ENCODE peak calls at places on chromosome 2, in nine cellular contexts. One of them, this sample, is unnamed.

GRCh38 chr2:98730053-98730850 is 680 bp downstream of the MGAT4A start:
- DNase-seq in mucosa of descending colon: peak
- DNase-seq in mesendoderm: peak
- DNase-seq in fibroblast of mammary gland: no peak
- DNase-seq in GM23338: peak
- DNase-seq in Daoy: peak
- DNase-seq in activated naive CD8-positive, alpha-beta T cell treated with anti-CD3 and anti-CD28 coated beads, Interleukin-2, amount 10 ng/mL, durations not matched to agents 7 days and 5 days: peak
- DNase-seq in endodermal cell: peak
- DNase-seq in pons: peak
- DNase-seq in this sample: peak

GRCh38 chr2:235098273-235098672 is 146.5 kb downstream of the SH3BP4 start:
- DNase-seq in mucosa of descending colon: no peak
- DNase-seq in mesendoderm: no peak
- DNase-seq in fibroblast of mammary gland: no peak
- DNase-seq in GM23338: peak
- DNase-seq in Daoy: no peak
- DNase-seq in activated naive CD8-positive, alpha-beta T cell treated with anti-CD3 and anti-CD28 coated beads, Interleukin-2, amount 10 ng/mL, durations not matched to agents 7 days and 5 days: no peak
- DNase-seq in endodermal cell: no peak
- DNase-seq in pons: no peak
- DNase-seq in this sample: no peak

GRCh38 chr2:202035941-202036372 is 2.3 kb downstream of the FZD7 start:
- DNase-seq in mucosa of descending colon: peak
- DNase-seq in mesendoderm: peak
- DNase-seq in fibroblast of mammary gland: peak
- DNase-seq in GM23338: no peak
- DNase-seq in Daoy: no peak
- DNase-seq in activated naive CD8-positive, alpha-beta T cell treated with anti-CD3 and anti-CD28 coated beads, Interleukin-2, amount 10 ng/mL, durations not matched to agents 7 days and 5 days: no peak
- DNase-seq in endodermal cell: peak
- DNase-seq in pons: no peak
- DNase-seq in this sample: no peak

GRCh38 chr2:61689526-61689925 is 151.4 kb upstream of the XPO1 start:
- DNase-seq in mucosa of descending colon: no peak
- DNase-seq in mesendoderm: no peak
- DNase-seq in fibroblast of mammary gland: peak
- DNase-seq in GM23338: no peak
- DNase-seq in Daoy: no peak
- DNase-seq in activated naive CD8-positive, alpha-beta T cell treated with anti-CD3 and anti-CD28 coated beads, Interleukin-2, amount 10 ng/mL, durations not matched to agents 7 days and 5 days: no peak
- DNase-seq in endodermal cell: no peak
- DNase-seq in pons: no peak
- DNase-seq in this sample: no peak

GRCh38 chr2:219171231-219171651 is 1.4 kb upstream of the SLC23A3 start:
- DNase-seq in mucosa of descending colon: no peak
- DNase-seq in mesendoderm: peak
- DNase-seq in fibroblast of mammary gland: peak
- DNase-seq in GM23338: peak
- DNase-seq in Daoy: peak
- DNase-seq in activated naive CD8-positive, alpha-beta T cell treated with anti-CD3 and anti-CD28 coated beads, Interleukin-2, amount 10 ng/mL, durations not matched to agents 7 days and 5 days: no peak
- DNase-seq in endodermal cell: peak
- DNase-seq in pons: peak
- DNase-seq in this sample: no peak

GRCh38 chr2:47267389-47268086 is 112.4 kb upstream of the STPG4 start:
- DNase-seq in mucosa of descending colon: no peak
- DNase-seq in mesendoderm: no peak
- DNase-seq in fibroblast of mammary gland: no peak
- DNase-seq in GM23338: no peak
- DNase-seq in Daoy: no peak
- DNase-seq in activated naive CD8-positive, alpha-beta T cell treated with anti-CD3 and anti-CD28 coated beads, Interleukin-2, amount 10 ng/mL, durations not matched to agents 7 days and 5 days: no peak
- DNase-seq in endodermal cell: peak
- DNase-seq in pons: no peak
- DNase-seq in this sample: no peak

GRCh38 chr2:172437419-172438063 is 10.2 kb downstream of the ITGA6 start:
- DNase-seq in mucosa of descending colon: no peak
- DNase-seq in mesendoderm: no peak
- DNase-seq in fibroblast of mammary gland: no peak
- DNase-seq in GM23338: no peak
- DNase-seq in Daoy: no peak
- DNase-seq in activated naive CD8-positive, alpha-beta T cell treated with anti-CD3 and anti-CD28 coated beads, Interleukin-2, amount 10 ng/mL, durations not matched to agents 7 days and 5 days: peak
- DNase-seq in endodermal cell: no peak
- DNase-seq in pons: peak
- DNase-seq in this sample: no peak

GRCh38 chr2:24015562-24016375 is 5.9 kb downstream of the MFSD2B start:
- DNase-seq in mucosa of descending colon: no peak
- DNase-seq in mesendoderm: no peak
- DNase-seq in fibroblast of mammary gland: peak
- DNase-seq in GM23338: peak
- DNase-seq in Daoy: peak
- DNase-seq in activated naive CD8-positive, alpha-beta T cell treated with anti-CD3 and anti-CD28 coated beads, Interleukin-2, amount 10 ng/mL, durations not matched to agents 7 days and 5 days: no peak
- DNase-seq in endodermal cell: peak
- DNase-seq in pons: no peak
- DNase-seq in this sample: no peak

GRCh38 chr2:55865095-55865835 is 58.3 kb downstream of the EFEMP1 start:
- DNase-seq in mucosa of descending colon: no peak
- DNase-seq in mesendoderm: no peak
- DNase-seq in fibroblast of mammary gland: peak
- DNase-seq in GM23338: no peak
- DNase-seq in Daoy: no peak
- DNase-seq in activated naive CD8-positive, alpha-beta T cell treated with anti-CD3 and anti-CD28 coated beads, Interleukin-2, amount 10 ng/mL, durations not matched to agents 7 days and 5 days: no peak
- DNase-seq in endodermal cell: no peak
- DNase-seq in pons: no peak
- DNase-seq in this sample: no peak

GRCh38 chr2:117470311-117471095 is 344.0 kb upstream of the DDX18 start:
- DNase-seq in mucosa of descending colon: peak
- DNase-seq in mesendoderm: peak
- DNase-seq in fibroblast of mammary gland: peak
- DNase-seq in GM23338: peak
- DNase-seq in Daoy: no peak
- DNase-seq in activated naive CD8-positive, alpha-beta T cell treated with anti-CD3 and anti-CD28 coated beads, Interleukin-2, amount 10 ng/mL, durations not matched to agents 7 days and 5 days: peak
- DNase-seq in endodermal cell: peak
- DNase-seq in pons: peak
- DNase-seq in this sample: no peak

GRCh38 chr2:239862613-239863012 is 162.5 kb downstream of the NDUFA10 start:
- DNase-seq in mucosa of descending colon: no peak
- DNase-seq in mesendoderm: no peak
- DNase-seq in fibroblast of mammary gland: no peak
- DNase-seq in GM23338: no peak
- DNase-seq in Daoy: no peak
- DNase-seq in activated naive CD8-positive, alpha-beta T cell treated with anti-CD3 and anti-CD28 coated beads, Interleukin-2, amount 10 ng/mL, durations not matched to agents 7 days and 5 days: no peak
- DNase-seq in endodermal cell: peak
- DNase-seq in pons: no peak
- DNase-seq in this sample: no peak

GRCh38 chr2:98085649-98086048 is 1.3 kb upstream of the VWA3B start:
- DNase-seq in mucosa of descending colon: peak
- DNase-seq in mesendoderm: no peak
- DNase-seq in fibroblast of mammary gland: no peak
- DNase-seq in GM23338: no peak
- DNase-seq in Daoy: no peak
- DNase-seq in activated naive CD8-positive, alpha-beta T cell treated with anti-CD3 and anti-CD28 coated beads, Interleukin-2, amount 10 ng/mL, durations not matched to agents 7 days and 5 days: no peak
- DNase-seq in endodermal cell: no peak
- DNase-seq in pons: no peak
- DNase-seq in this sample: no peak

GRCh38 chr2:169397697-169398096 is 35.4 kb upstream of the LRP2 start:
- DNase-seq in mucosa of descending colon: no peak
- DNase-seq in mesendoderm: peak
- DNase-seq in fibroblast of mammary gland: peak
- DNase-seq in GM23338: peak
- DNase-seq in Daoy: peak
- DNase-seq in activated naive CD8-positive, alpha-beta T cell treated with anti-CD3 and anti-CD28 coated beads, Interleukin-2, amount 10 ng/mL, durations not matched to agents 7 days and 5 days: no peak
- DNase-seq in endodermal cell: no peak
- DNase-seq in pons: peak
- DNase-seq in this sample: no peak

GRCh38 chr2:14454102-14454676 is 178.3 kb upstream of the LRATD1 start:
- DNase-seq in mucosa of descending colon: no peak
- DNase-seq in mesendoderm: peak
- DNase-seq in fibroblast of mammary gland: no peak
- DNase-seq in GM23338: no peak
- DNase-seq in Daoy: no peak
- DNase-seq in activated naive CD8-positive, alpha-beta T cell treated with anti-CD3 and anti-CD28 coated beads, Interleukin-2, amount 10 ng/mL, durations not matched to agents 7 days and 5 days: no peak
- DNase-seq in endodermal cell: peak
- DNase-seq in pons: no peak
- DNase-seq in this sample: no peak

GRCh38 chr2:28406276-28407096 is 13.8 kb downstream of the FOSL2 start:
- DNase-seq in mucosa of descending colon: peak
- DNase-seq in mesendoderm: peak
- DNase-seq in fibroblast of mammary gland: peak
- DNase-seq in GM23338: no peak
- DNase-seq in Daoy: peak
- DNase-seq in activated naive CD8-positive, alpha-beta T cell treated with anti-CD3 and anti-CD28 coated beads, Interleukin-2, amount 10 ng/mL, durations not matched to agents 7 days and 5 days: no peak
- DNase-seq in endodermal cell: no peak
- DNase-seq in pons: no peak
- DNase-seq in this sample: no peak

GRCh38 chr2:85524567-85524923 is 14.4 kb upstream of the MAT2A start:
- DNase-seq in mucosa of descending colon: no peak
- DNase-seq in mesendoderm: peak
- DNase-seq in fibroblast of mammary gland: no peak
- DNase-seq in GM23338: peak
- DNase-seq in Daoy: no peak
- DNase-seq in activated naive CD8-positive, alpha-beta T cell treated with anti-CD3 and anti-CD28 coated beads, Interleukin-2, amount 10 ng/mL, durations not matched to agents 7 days and 5 days: no peak
- DNase-seq in endodermal cell: peak
- DNase-seq in pons: no peak
- DNase-seq in this sample: no peak

GRCh38 chr2:238408615-238409340 is 17.9 kb upstream of the ASB1 start:
- DNase-seq in mucosa of descending colon: no peak
- DNase-seq in mesendoderm: no peak
- DNase-seq in fibroblast of mammary gland: no peak
- DNase-seq in GM23338: no peak
- DNase-seq in Daoy: no peak
- DNase-seq in activated naive CD8-positive, alpha-beta T cell treated with anti-CD3 and anti-CD28 coated beads, Interleukin-2, amount 10 ng/mL, durations not matched to agents 7 days and 5 days: no peak
- DNase-seq in endodermal cell: no peak
- DNase-seq in pons: no peak
- DNase-seq in this sample: no peak

GRCh38 chr2:205232086-205232485 is 450.2 kb upstream of the NRP2 start:
- DNase-seq in mucosa of descending colon: no peak
- DNase-seq in mesendoderm: no peak
- DNase-seq in fibroblast of mammary gland: no peak
- DNase-seq in GM23338: no peak
- DNase-seq in Daoy: no peak
- DNase-seq in activated naive CD8-positive, alpha-beta T cell treated with anti-CD3 and anti-CD28 coated beads, Interleukin-2, amount 10 ng/mL, durations not matched to agents 7 days and 5 days: no peak
- DNase-seq in endodermal cell: no peak
- DNase-seq in pons: no peak
- DNase-seq in this sample: no peak

GRCh38 chr2:98568161-98568956 is 40.0 kb downstream of the COA5 start:
- DNase-seq in mucosa of descending colon: no peak
- DNase-seq in mesendoderm: no peak
- DNase-seq in fibroblast of mammary gland: peak
- DNase-seq in GM23338: no peak
- DNase-seq in Daoy: no peak
- DNase-seq in activated naive CD8-positive, alpha-beta T cell treated with anti-CD3 and anti-CD28 coated beads, Interleukin-2, amount 10 ng/mL, durations not matched to agents 7 days and 5 days: no peak
- DNase-seq in endodermal cell: no peak
- DNase-seq in pons: no peak
- DNase-seq in this sample: no peak

GRCh38 chr2:120893874-120894584 is 158.4 kb downstream of the GLI2 start:
- DNase-seq in mucosa of descending colon: no peak
- DNase-seq in mesendoderm: peak
- DNase-seq in fibroblast of mammary gland: no peak
- DNase-seq in GM23338: peak
- DNase-seq in Daoy: no peak
- DNase-seq in activated naive CD8-positive, alpha-beta T cell treated with anti-CD3 and anti-CD28 coated beads, Interleukin-2, amount 10 ng/mL, durations not matched to agents 7 days and 5 days: no peak
- DNase-seq in endodermal cell: peak
- DNase-seq in pons: no peak
- DNase-seq in this sample: no peak

GRCh38 chr2:26644188-26644835 is 3.1 kb upstream of the CIB4 start:
- DNase-seq in mucosa of descending colon: no peak
- DNase-seq in mesendoderm: no peak
- DNase-seq in fibroblast of mammary gland: no peak
- DNase-seq in GM23338: no peak
- DNase-seq in Daoy: no peak
- DNase-seq in activated naive CD8-positive, alpha-beta T cell treated with anti-CD3 and anti-CD28 coated beads, Interleukin-2, amount 10 ng/mL, durations not matched to agents 7 days and 5 days: no peak
- DNase-seq in endodermal cell: peak
- DNase-seq in pons: no peak
- DNase-seq in this sample: no peak

GRCh38 chr2:72989770-72990556 is 72.6 kb downstream of the EMX1 start:
- DNase-seq in mucosa of descending colon: no peak
- DNase-seq in mesendoderm: no peak
- DNase-seq in fibroblast of mammary gland: peak
- DNase-seq in GM23338: no peak
- DNase-seq in Daoy: no peak
- DNase-seq in activated naive CD8-positive, alpha-beta T cell treated with anti-CD3 and anti-CD28 coated beads, Interleukin-2, amount 10 ng/mL, durations not matched to agents 7 days and 5 days: peak
- DNase-seq in endodermal cell: peak
- DNase-seq in pons: no peak
- DNase-seq in this sample: no peak

GRCh38 chr2:205835982-205836381 is 153.7 kb downstream of the NRP2 start:
- DNase-seq in mucosa of descending colon: no peak
- DNase-seq in mesendoderm: no peak
- DNase-seq in fibroblast of mammary gland: no peak
- DNase-seq in GM23338: no peak
- DNase-seq in Daoy: no peak
- DNase-seq in activated naive CD8-positive, alpha-beta T cell treated with anti-CD3 and anti-CD28 coated beads, Interleukin-2, amount 10 ng/mL, durations not matched to agents 7 days and 5 days: no peak
- DNase-seq in endodermal cell: no peak
- DNase-seq in pons: no peak
- DNase-seq in this sample: no peak

GRCh38 chr2:215654177-215654850 is 218.4 kb upstream of the FN1 start:
- DNase-seq in mucosa of descending colon: no peak
- DNase-seq in mesendoderm: no peak
- DNase-seq in fibroblast of mammary gland: peak
- DNase-seq in GM23338: no peak
- DNase-seq in Daoy: no peak
- DNase-seq in activated naive CD8-positive, alpha-beta T cell treated with anti-CD3 and anti-CD28 coated beads, Interleukin-2, amount 10 ng/mL, durations not matched to agents 7 days and 5 days: no peak
- DNase-seq in endodermal cell: no peak
- DNase-seq in pons: no peak
- DNase-seq in this sample: no peak

GRCh38 chr2:72980535-72981217 is 63.4 kb downstream of the EMX1 start:
- DNase-seq in mucosa of descending colon: no peak
- DNase-seq in mesendoderm: peak
- DNase-seq in fibroblast of mammary gland: no peak
- DNase-seq in GM23338: no peak
- DNase-seq in Daoy: peak
- DNase-seq in activated naive CD8-positive, alpha-beta T cell treated with anti-CD3 and anti-CD28 coated beads, Interleukin-2, amount 10 ng/mL, durations not matched to agents 7 days and 5 days: no peak
- DNase-seq in endodermal cell: no peak
- DNase-seq in pons: no peak
- DNase-seq in this sample: no peak

GRCh38 chr2:240300261-240300821 is 135.1 kb upstream of the GPC1 start:
- DNase-seq in mucosa of descending colon: no peak
- DNase-seq in mesendoderm: no peak
- DNase-seq in fibroblast of mammary gland: no peak
- DNase-seq in GM23338: no peak
- DNase-seq in Daoy: no peak
- DNase-seq in activated naive CD8-positive, alpha-beta T cell treated with anti-CD3 and anti-CD28 coated beads, Interleukin-2, amount 10 ng/mL, durations not matched to agents 7 days and 5 days: no peak
- DNase-seq in endodermal cell: peak
- DNase-seq in pons: no peak
- DNase-seq in this sample: peak

GRCh38 chr2:84494070-84494469 is 22.2 kb upstream of the DNAH6 start:
- DNase-seq in mucosa of descending colon: no peak
- DNase-seq in mesendoderm: no peak
- DNase-seq in fibroblast of mammary gland: peak
- DNase-seq in GM23338: no peak
- DNase-seq in Daoy: peak
- DNase-seq in activated naive CD8-positive, alpha-beta T cell treated with anti-CD3 and anti-CD28 coated beads, Interleukin-2, amount 10 ng/mL, durations not matched to agents 7 days and 5 days: no peak
- DNase-seq in endodermal cell: no peak
- DNase-seq in pons: no peak
- DNase-seq in this sample: no peak

GRCh38 chr2:96584017-96584416 is 47.5 kb downstream of the ARID5A start:
- DNase-seq in mucosa of descending colon: no peak
- DNase-seq in mesendoderm: no peak
- DNase-seq in fibroblast of mammary gland: no peak
- DNase-seq in GM23338: no peak
- DNase-seq in Daoy: peak
- DNase-seq in activated naive CD8-positive, alpha-beta T cell treated with anti-CD3 and anti-CD28 coated beads, Interleukin-2, amount 10 ng/mL, durations not matched to agents 7 days and 5 days: no peak
- DNase-seq in endodermal cell: no peak
- DNase-seq in pons: no peak
- DNase-seq in this sample: no peak

GRCh38 chr2:233832869-233833812 is 21.2 kb downstream of the HJURP start:
- DNase-seq in mucosa of descending colon: no peak
- DNase-seq in mesendoderm: peak
- DNase-seq in fibroblast of mammary gland: peak
- DNase-seq in GM23338: peak
- DNase-seq in Daoy: peak
- DNase-seq in activated naive CD8-positive, alpha-beta T cell treated with anti-CD3 and anti-CD28 coated beads, Interleukin-2, amount 10 ng/mL, durations not matched to agents 7 days and 5 days: peak
- DNase-seq in endodermal cell: peak
- DNase-seq in pons: no peak
- DNase-seq in this sample: no peak

GRCh38 chr2:101442042-101442666 is 32.8 kb downstream of the RFX8 start:
- DNase-seq in mucosa of descending colon: no peak
- DNase-seq in mesendoderm: no peak
- DNase-seq in fibroblast of mammary gland: peak
- DNase-seq in GM23338: no peak
- DNase-seq in Daoy: peak
- DNase-seq in activated naive CD8-positive, alpha-beta T cell treated with anti-CD3 and anti-CD28 coated beads, Interleukin-2, amount 10 ng/mL, durations not matched to agents 7 days and 5 days: no peak
- DNase-seq in endodermal cell: no peak
- DNase-seq in pons: no peak
- DNase-seq in this sample: no peak

GRCh38 chr2:20925265-20925889 is 102.5 kb upstream of the LDAH start:
- DNase-seq in mucosa of descending colon: no peak
- DNase-seq in mesendoderm: peak
- DNase-seq in fibroblast of mammary gland: no peak
- DNase-seq in GM23338: peak
- DNase-seq in Daoy: no peak
- DNase-seq in activated naive CD8-positive, alpha-beta T cell treated with anti-CD3 and anti-CD28 coated beads, Interleukin-2, amount 10 ng/mL, durations not matched to agents 7 days and 5 days: no peak
- DNase-seq in endodermal cell: peak
- DNase-seq in pons: no peak
- DNase-seq in this sample: no peak